ENCODE peak calls at places on chromosome 1, in five cellular contexts. L is progenitor cell of endocrine pancreas, V is hypothalamus, M is ureter, Y is tibial nerve. G is an unnamed sample.

GRCh38 chr1:169118227-169118626 is 11.7 kb downstream of the ATP1B1 start:
- DNase-seq in L (no peak), V (no peak), M (no peak), Y (no peak), G (no peak)

GRCh38 chr1:51982161-51982560 is 8.3 kb downstream of the RAB3B start:
- DNase-seq in L (no peak), V (no peak), M (no peak), Y (no peak), G (no peak)

GRCh38 chr1:39753132-39754025 is 14.7 kb downstream of the PPIE start:
- DNase-seq in L (no peak), V (no peak), M (peak), Y (no peak), G (no peak)

GRCh38 chr1:61081135-61081636 is 1.2 kb upstream of the NFIA start:
- DNase-seq in L (no peak), V (peak), M (no peak), Y (no peak), G (no peak)

GRCh38 chr1:227265891-227266290 is 52.4 kb downstream of the CDC42BPA start:
- DNase-seq in L (no peak), V (no peak), M (no peak), Y (no peak), G (no peak)

GRCh38 chr1:53311104-53311908 is 16.6 kb downstream of the LRP8 start:
- DNase-seq in L (no peak), V (no peak), M (no peak), Y (no peak), G (no peak)

GRCh38 chr1:1085911-1086841 is 12.1 kb upstream of the RNF223 start:
- DNase-seq in L (no peak), V (no peak), M (no peak), Y (no peak), G (no peak)

GRCh38 chr1:244651956-244652698 is 799 bp upstream of the DESI2 start:
- DNase-seq in L (no peak), V (peak), M (no peak), Y (no peak), G (no peak)

GRCh38 chr1:9529190-9529589 is 10.1 kb upstream of the SLC25A33 start:
- DNase-seq in L (no peak), V (peak), M (no peak), Y (no peak), G (peak)

GRCh38 chr1:169515641-169516040 is 29.9 kb upstream of the SLC19A2 start:
- DNase-seq in L (no peak), V (no peak), M (no peak), Y (no peak), G (no peak)

GRCh38 chr1:42081475-42081874 is 71.7 kb upstream of the GUCA2B start:
- DNase-seq in L (no peak), V (no peak), M (no peak), Y (no peak), G (no peak)

GRCh38 chr1:94805912-94806311 is 14.2 kb upstream of the SLC44A3 start:
- DNase-seq in L (peak), V (peak), M (no peak), Y (peak), G (peak)

GRCh38 chr1:153488731-153489130 is 28.3 kb upstream of the S100A7 start:
- DNase-seq in L (no peak), V (no peak), M (no peak), Y (no peak), G (no peak)

GRCh38 chr1:156122519-156123355 is 8.2 kb downstream of the LMNA start:
- DNase-seq in L (no peak), V (peak), M (peak), Y (peak), G (peak)

GRCh38 chr1:100543640-100544039 is 5.7 kb downstream of the GPR88 start:
- DNase-seq in L (no peak), V (no peak), M (no peak), Y (no peak), G (no peak)

GRCh38 chr1:15680614-15681345 is 3.3 kb upstream of the PLEKHM2 start:
- DNase-seq in L (no peak), V (no peak), M (no peak), Y (no peak), G (peak)

G was measured in hepatic stellate cell.